ENCODE peak calls at places on chromosome 2, in seven cellular contexts. T is AG10803; O is ovary; M is CD8-positive, alpha-beta T cell; C is activated CD8-positive, alpha-beta T cell treated with anti-CD3 and anti-CD28 coated beads for 36 hours; U is fibroblast of lung; J is pancreas. W is an unnamed sample.
A peak's percentile ranks its signal among the peaks of the same experiment; 100 is the strongest.

GRCh38 chr2:195658541-195658890 is 1.5 kb downstream of the SLC39A10 start:
- DNase-seq in T (peak; percentile 70), O (no peak), M (no peak), J (no peak), C (no peak), U (peak; percentile 79), W (peak; percentile 73)

GRCh38 chr2:220569380-220569779 is 942.0 kb downstream of the SLC4A3 start:
- DNase-seq in O (no peak), M (no peak), T (no peak), U (no peak), J (no peak), C (no peak), W (no peak)

GRCh38 chr2:162711832-162712540 is 126.6 kb downstream of the KCNH7 start:
- DNase-seq in U (no peak), M (no peak), C (no peak), T (no peak), O (no peak), J (no peak), W (no peak)

GRCh38 chr2:218282173-218282991 is 9.9 kb downstream of the TMBIM1 start:
- DNase-seq in M (no peak), O (no peak), J (peak; percentile 84), T (peak; percentile 62), C (no peak), U (peak; percentile 57), W (no peak)

GRCh38 chr2:204453730-204454167 is 91.5 kb upstream of the PARD3B start:
- DNase-seq in O (peak; percentile 18), U (peak; percentile 45), M (no peak), T (peak; percentile 30), C (no peak), J (peak; percentile 68), W (peak; percentile 4)

GRCh38 chr2:96356889-96357288 is 21.3 kb downstream of the NCAPH start:
- DNase-seq in C (no peak), J (no peak), T (no peak), O (no peak), U (peak; percentile 47), M (no peak), W (no peak)

GRCh38 chr2:53286336-53286735 is 481.3 kb upstream of the CHAC2 start:
- DNase-seq in C (no peak), T (no peak), M (no peak), O (no peak), J (no peak), U (peak; percentile 6), W (no peak)

GRCh38 chr2:66805136-66805535 is 370.2 kb downstream of the MEIS1 start:
- DNase-seq in M (no peak), U (no peak), C (no peak), T (no peak), O (no peak), J (no peak), W (no peak)

GRCh38 chr2:174325932-174326879 is 8.5 kb upstream of the SP9 start:
- DNase-seq in J (peak; percentile 64), U (peak; percentile 52), O (no peak), M (no peak), C (peak; percentile 39), T (peak; percentile 54), W (no peak)

GRCh38 chr2:39447266-39448168 is 10.4 kb upstream of the MAP4K3 start:
- DNase-seq in U (no peak), J (no peak), T (no peak), O (no peak), M (no peak), C (no peak), W (no peak)

GRCh38 chr2:42828487-42829416 is 36.4 kb upstream of the HAAO start:
- DNase-seq in T (peak; percentile 66), M (peak; percentile 58), O (peak; percentile 86), C (peak; percentile 79), U (peak; percentile 84), J (peak; percentile 85), W (peak; percentile 50)

GRCh38 chr2:17309741-17310339 is 208.4 kb downstream of the RAD51AP2 start:
- DNase-seq in J (no peak), M (no peak), O (no peak), C (peak; percentile 19), U (peak; percentile 68), T (peak; percentile 42), W (no peak)

GRCh38 chr2:68487773-68488355 is 20.5 kb downstream of the APLF start:
- DNase-seq in M (no peak), O (no peak), J (no peak), C (no peak), U (peak; percentile 56), T (peak; percentile 31), W (peak; percentile 29)

GRCh38 chr2:3192920-3193319 is 184.7 kb downstream of the EIPR1 start:
- DNase-seq in U (no peak), J (no peak), T (no peak), C (no peak), M (no peak), O (no peak), W (no peak)

GRCh38 chr2:48844418-48845155 is 89.1 kb upstream of the LHCGR start:
- DNase-seq in U (peak; percentile 51), M (no peak), T (peak; percentile 56), J (no peak), C (no peak), O (no peak), W (no peak)

GRCh38 chr2:96485751-96486643 is 19.2 kb downstream of the NEURL3 start:
- DNase-seq in T (peak; percentile 76), O (peak; percentile 42), C (peak; percentile 93), J (peak; percentile 82), M (peak; percentile 71), U (peak; percentile 74), W (peak; percentile 47)

GRCh38 chr2:133566967-133567645 is 1.2 kb downstream of the NCKAP5 start:
- DNase-seq in O (no peak), J (no peak), M (no peak), T (peak; percentile 76), U (peak; percentile 86), C (no peak), W (peak; percentile 69)

GRCh38 chr2:202377308-202377736 is 1.2 kb downstream of the BMPR2 start:
- DNase-seq in J (peak; percentile 75), U (no peak), C (peak; percentile 11), O (peak; percentile 37), T (no peak), M (no peak), W (peak; percentile 39)

GRCh38 chr2:3361518-3362438 is 15.8 kb downstream of the EIPR1 start:
- DNase-seq in J (no peak), C (no peak), O (no peak), U (no peak), T (no peak), M (no peak), W (no peak)

GRCh38 chr2:36941867-36942266 is 24.5 kb downstream of the STRN start:
- DNase-seq in U (no peak), O (no peak), J (no peak), C (no peak), T (no peak), M (no peak), W (no peak)

GRCh38 chr2:235676536-235676799 is 182.6 kb downstream of the AGAP1 start:
- DNase-seq in O (no peak), C (no peak), J (no peak), M (no peak), U (no peak), T (no peak), W (no peak)

GRCh38 chr2:126658910-126659613 is 3.1 kb downstream of the GYPC start:
- DNase-seq in C (peak; percentile 87), U (peak; percentile 90), M (peak; percentile 38), J (no peak), O (peak; percentile 64), T (peak; percentile 87), W (peak; percentile 16)

GRCh38 chr2:25446122-25446521 is 104.4 kb upstream of the DNMT3A start:
- DNase-seq in J (no peak), C (no peak), U (no peak), T (no peak), M (no peak), O (no peak), W (no peak)
- TF ChIP-seq CTCF in J (no peak), C (no peak), U (no peak), T (no peak), M (no peak), O (no peak), W (no peak)

DNA sequence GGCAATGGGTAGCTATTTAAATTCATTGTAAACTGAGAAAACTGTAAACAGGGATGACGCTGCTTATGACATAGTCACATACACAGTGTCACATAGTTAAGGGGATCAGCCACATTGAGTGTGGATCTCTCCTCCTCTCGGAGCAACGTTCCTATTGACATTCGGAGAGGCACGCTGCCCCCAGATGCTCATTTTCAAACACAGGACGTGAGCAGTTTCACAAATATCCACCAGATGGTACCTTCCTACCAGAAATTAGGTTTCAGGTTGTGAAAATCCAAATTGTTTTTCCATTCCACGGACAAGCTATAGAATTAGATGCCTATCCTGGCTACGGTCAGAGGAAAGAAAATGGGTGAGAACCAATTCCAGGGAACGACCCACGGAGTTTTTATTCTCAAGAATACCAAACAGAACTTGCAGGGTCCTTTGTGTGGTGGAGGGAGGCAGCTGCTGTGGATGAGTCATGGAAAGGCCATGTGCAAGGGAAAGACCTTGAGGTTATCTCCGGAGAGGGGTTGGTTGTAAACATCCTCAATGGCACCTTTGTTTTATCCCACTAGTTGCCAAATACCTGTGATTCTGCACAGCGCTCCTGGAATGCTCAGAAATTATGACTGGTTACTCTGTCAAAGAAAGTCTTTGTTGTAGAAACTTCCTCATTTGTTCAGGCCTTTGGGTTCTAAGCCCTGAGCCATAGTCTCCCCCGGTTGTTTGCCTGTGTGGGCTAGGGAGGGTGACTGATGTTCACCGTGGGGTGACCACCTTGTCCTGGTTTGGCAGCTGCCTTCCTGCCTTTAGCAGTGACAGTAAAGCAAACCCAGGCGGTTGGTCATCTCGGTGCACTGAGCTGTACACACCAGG is 88.0 kb downstream of the ACTR3 start:
- DNase-seq in T (peak; percentile 55), U (peak; percentile 42), J (peak; percentile 57), C (no peak), O (no peak), M (no peak), W (no peak)
- TF ChIP-seq CTCF in T (peak; percentile 47), U (peak; percentile 34), J (peak; percentile 29), C (no peak), O (no peak), M (no peak), W (peak; percentile 52)

DNA sequence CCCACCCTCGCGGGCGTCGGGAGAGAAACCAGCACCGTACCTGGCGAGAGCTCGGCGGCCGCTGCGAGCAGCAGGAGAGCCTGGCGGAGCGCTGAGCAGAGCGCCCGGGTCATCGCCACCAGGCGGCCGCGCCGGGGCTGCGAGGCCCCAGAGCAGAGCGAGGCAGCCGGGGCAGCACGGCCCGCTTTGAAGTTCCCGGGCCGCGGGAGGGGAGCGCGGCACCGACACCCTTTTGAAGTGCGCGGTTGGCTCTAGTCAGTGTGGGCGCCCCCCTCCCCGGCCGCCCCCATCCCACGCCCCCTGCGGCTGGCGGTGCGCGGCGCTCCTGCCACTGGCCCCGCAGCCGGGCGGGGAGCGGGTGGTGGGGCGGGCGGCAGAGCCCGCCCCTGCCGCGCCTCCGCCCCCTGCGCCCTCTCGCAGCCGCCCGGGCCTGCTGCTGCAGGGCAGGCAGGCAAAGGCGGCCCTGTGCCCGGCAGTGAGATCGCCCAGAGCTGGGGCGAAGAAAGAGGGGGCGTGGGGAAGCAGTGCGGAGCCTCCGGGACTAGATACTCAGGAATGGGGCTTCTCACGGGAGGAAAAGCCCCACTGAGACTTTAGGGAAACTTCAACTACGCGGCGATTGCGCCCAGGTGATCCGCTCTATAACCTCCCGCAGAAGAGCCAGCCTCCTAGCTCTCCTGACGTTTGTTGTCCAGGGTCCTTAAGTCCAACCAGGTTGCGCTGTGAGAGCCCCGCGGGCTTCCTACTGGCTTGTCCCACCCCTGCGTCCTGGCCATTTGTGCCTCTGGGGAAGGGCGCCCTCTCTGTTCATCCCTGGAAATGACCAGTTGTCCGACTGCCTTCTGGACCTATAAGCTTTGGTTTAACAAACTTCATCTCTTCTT is at the start of gene ACVR1C:
- DNase-seq in U (peak; percentile 40), O (peak; percentile 47), J (peak; percentile 84), M (peak; percentile 45), C (peak; percentile 72), T (peak; percentile 28), W (peak; percentile 30)
- TF ChIP-seq CTCF in U (peak; percentile 65), O (peak; percentile 16), J (peak; percentile 47), M (peak; percentile 26), C (peak; percentile 53), T (peak; percentile 52), W (peak; percentile 73)

GRCh38 chr2:85011747-85012146 is 40.8 kb downstream of the KCMF1 start:
- DNase-seq in U (no peak), T (no peak), J (no peak), M (no peak), O (no peak), C (no peak), W (no peak)
- TF ChIP-seq CTCF in U (no peak), T (no peak), J (no peak), M (no peak), O (no peak), C (no peak), W (peak; percentile 57)